ENCODE peak calls at places on chromosomes 3 and 15, in ten cellular contexts. I, O, A, K, T, Y, G, Z, M and B are unnamed samples.

GRCh38 chr3:183369626-183370025 is 58.8 kb downstream of the MCF2L2 start:
- DNase-seq in O (no peak), Y (no peak), K (no peak), A (no peak), I (no peak), M (no peak), Z (peak), T (no peak), G (no peak), B (no peak)

GRCh38 chr15:63473007-63473748 is 31.2 kb upstream of the USP3 start:
- DNase-seq in O (no peak), G (peak), Y (no peak), I (no peak), K (no peak), Z (no peak), A (no peak), M (peak), T (no peak), B (no peak)

GRCh38 chr15:82159922-82160321 is 102.6 kb downstream of the EFL1 start:
- DNase-seq in I (no peak), G (no peak), K (no peak), Z (peak), A (no peak), T (peak), Y (peak), O (peak), M (no peak), B (peak)

GRCh38 chr3:66456711-66457173 is 44.1 kb downstream of the LRIG1 start:
- DNase-seq in M (no peak), Y (no peak), K (no peak), G (no peak), A (peak), T (no peak), I (peak), O (no peak), Z (no peak), B (no peak)

GRCh38 chr3:193207290-193207689 is 33.7 kb upstream of the PLAAT1 start:
- DNase-seq in O (peak), Y (no peak), M (peak), T (no peak), Z (peak), K (peak), I (no peak), A (no peak), G (no peak), B (no peak)

GRCh38 chr3:25027639-25028038 is 400.4 kb upstream of the RARB start:
- DNase-seq in A (no peak), I (no peak), Y (no peak), G (no peak), Z (no peak), M (no peak), T (no peak), O (no peak), K (no peak), B (no peak)

GRCh38 chr3:53513556-53514190 is 19.3 kb downstream of the CACNA1D start:
- DNase-seq in Y (no peak), K (no peak), O (no peak), T (no peak), Z (peak), A (no peak), G (no peak), M (no peak), I (no peak), B (no peak)

GRCh38 chr3:89098964-89099585 is 8.3 kb upstream of the EPHA3 start:
- DNase-seq in G (peak), M (peak), Z (peak), I (no peak), T (peak), O (peak), K (peak), A (no peak), Y (peak), B (peak)

GRCh38 chr3:151918253-151919029 is 45.0 kb downstream of the SUCNR1 start:
- DNase-seq in Y (peak), K (peak), T (peak), I (no peak), Z (peak), G (peak), M (peak), A (no peak), O (no peak), B (peak)

GRCh38 chr3:192652731-192653130 is 74.6 kb downstream of the FGF12 start:
- DNase-seq in I (no peak), A (no peak), K (no peak), G (no peak), T (no peak), O (no peak), Z (no peak), M (no peak), Y (no peak), B (no peak)

GRCh38 chr3:46979958-46980497 is 562 bp downstream of the NBEAL2 start:
- DNase-seq in Z (no peak), M (no peak), Y (no peak), I (no peak), O (no peak), G (no peak), T (no peak), A (no peak), K (no peak), B (peak)

GRCh38 chr15:64837502-64837901 is 4.2 kb upstream of the PLEKHO2 start:
- DNase-seq in O (no peak), Y (no peak), I (no peak), T (no peak), M (no peak), K (no peak), Z (no peak), A (no peak), G (no peak), B (no peak)

GRCh38 chr15:89991312-89991711 is 9.8 kb upstream of the ZNF710 start:
- DNase-seq in Y (no peak), I (no peak), G (no peak), O (no peak), M (no peak), Z (no peak), A (no peak), K (no peak), T (no peak), B (no peak)

GRCh38 chr3:32113566-32113965 is 7.1 kb downstream of the GPD1L start:
- DNase-seq in Z (no peak), M (no peak), T (no peak), A (no peak), I (no peak), K (no peak), G (no peak), O (no peak), Y (no peak), B (no peak)

GRCh38 chr15:79007066-79007465 is 62.2 kb upstream of the CTSH start:
- DNase-seq in G (no peak), Y (peak), K (peak), A (no peak), I (peak), O (peak), T (peak), M (no peak), Z (peak), B (peak)

GRCh38 chr3:41026394-41027177 is 172.7 kb upstream of the CTNNB1 start:
- DNase-seq in M (no peak), Y (no peak), O (peak), A (no peak), T (peak), K (peak), Z (peak), I (peak), G (no peak), B (peak)

GRCh38 chr3:194104041-194104751 is 31.8 kb upstream of the HES1 start:
- DNase-seq in O (no peak), Y (no peak), M (no peak), A (no peak), T (no peak), K (no peak), G (peak), Z (peak), I (no peak), B (no peak)

GRCh38 chr3:25463850-25464418 is 35.9 kb downstream of the RARB start:
- DNase-seq in Z (no peak), G (no peak), T (no peak), O (no peak), A (no peak), M (no peak), Y (no peak), I (no peak), K (no peak), B (no peak)

GRCh38 chr15:73941044-73941443 is 14.8 kb downstream of the LOXL1 start:
- DNase-seq in T (no peak), M (no peak), G (no peak), Z (peak), Y (peak), A (no peak), O (peak), I (no peak), K (no peak), B (no peak)

GRCh38 chr3:174495231-174495755 is 363.8 kb upstream of the NAALADL2 start:
- DNase-seq in G (no peak), K (no peak), I (no peak), M (no peak), Z (no peak), Y (no peak), A (no peak), T (no peak), O (no peak), B (no peak)

GRCh38 chr3:40432793-40433192 is 24.3 kb upstream of the RPL14 start:
- DNase-seq in K (no peak), Y (no peak), Z (peak), I (no peak), A (no peak), G (no peak), T (no peak), M (no peak), O (no peak), B (no peak)

GRCh38 chr3:125143982-125144652 is 68.4 kb downstream of the SLC12A8 start:
- DNase-seq in K (no peak), Y (no peak), O (peak), A (no peak), I (no peak), Z (no peak), T (peak), G (no peak), M (no peak), B (no peak)